ENCODE peak calls at places on chromosomes 5 and 9, in nine cellular contexts. D, U, A, Z, V, B, G, X and F are unnamed samples.

GRCh38 chr9:106481003-106481614 is 381.9 kb upstream of the ZNF462 start:
- DNase-seq in U (peak), Z (no peak), B (no peak), G (no peak), D (peak), X (no peak), V (no peak), A (no peak), F (peak)

GRCh38 chr5:159833846-159834245 is 82.4 kb upstream of the ADRA1B start:
- DNase-seq in U (no peak), B (no peak), A (no peak), V (no peak), X (no peak), Z (no peak), D (peak), G (no peak), F (no peak)

GRCh38 chr5:122392844-122393243 is 80.8 kb downstream of the SNCAIP start:
- DNase-seq in G (peak), U (no peak), X (peak), V (no peak), B (no peak), D (peak), A (no peak), Z (peak), F (no peak)

GRCh38 chr5:168285696-168286095 is 5.7 kb upstream of the WWC1 start:
- DNase-seq in A (no peak), X (no peak), B (no peak), U (no peak), D (no peak), V (no peak), G (no peak), Z (no peak), F (peak)

GRCh38 chr9:93682155-93682968 is 106.0 kb downstream of the PHF2 start:
- DNase-seq in B (peak), X (peak), G (no peak), D (peak), U (peak), V (peak), Z (peak), A (peak), F (peak)

GRCh38 chr5:59540366-59540765 is 353.2 kb downstream of the PDE4D start:
- DNase-seq in A (no peak), B (no peak), D (no peak), X (no peak), U (no peak), V (no peak), G (no peak), Z (no peak), F (no peak)

GRCh38 chr9:35142037-35142436 is 19.8 kb upstream of the UNC13B start:
- DNase-seq in D (no peak), V (no peak), U (no peak), G (no peak), A (no peak), X (no peak), Z (no peak), B (no peak), F (no peak)

GRCh38 chr5:51386916-51387853 is 3.9 kb downstream of the ISL1 start:
- DNase-seq in B (no peak), U (no peak), V (no peak), X (no peak), G (no peak), D (no peak), A (no peak), Z (no peak), F (peak)

GRCh38 chr9:103992938-103993595 is 101.0 kb upstream of the SMC2 start:
- DNase-seq in B (no peak), Z (no peak), D (no peak), A (no peak), V (no peak), U (no peak), X (no peak), G (no peak), F (peak)

GRCh38 chr5:81486711-81487110 is 92.8 kb upstream of the ACOT12 start:
- DNase-seq in G (no peak), A (no peak), B (no peak), X (no peak), V (no peak), D (no peak), U (no peak), Z (no peak), F (no peak)

GRCh38 chr9:84404095-84404686 is 63.6 kb upstream of the SLC28A3 start:
- DNase-seq in X (no peak), V (no peak), Z (no peak), B (no peak), U (no peak), D (peak), A (peak), G (no peak), F (peak)

GRCh38 chr5:45521067-45521466 is 175.1 kb downstream of the HCN1 start:
- DNase-seq in Z (peak), A (no peak), V (no peak), X (peak), U (no peak), B (no peak), G (no peak), D (peak), F (peak)

GRCh38 chr9:76585487-76586459 is 126.8 kb downstream of the GCNT1 start:
- DNase-seq in B (no peak), A (no peak), U (no peak), G (no peak), X (no peak), Z (no peak), D (no peak), V (no peak), F (no peak)

GRCh38 chr9:91334053-91334452 is 27.7 kb downstream of the AUH start:
- DNase-seq in U (peak), X (no peak), B (no peak), V (no peak), A (no peak), D (peak), Z (peak), G (no peak), F (peak)

GRCh38 chr5:13956441-13956840 is 12.0 kb upstream of the DNAH5 start:
- DNase-seq in B (no peak), D (no peak), V (no peak), A (no peak), U (no peak), X (no peak), Z (no peak), G (no peak), F (no peak)

GRCh38 chr9:4604678-4605095 is 57.4 kb upstream of the PLPP6 start:
- DNase-seq in G (no peak), V (no peak), Z (peak), B (peak), A (no peak), U (peak), D (peak), X (peak), F (peak)

GRCh38 chr9:69667306-69667705 is 4.9 kb downstream of the APBA1 start:
- DNase-seq in Z (no peak), B (no peak), D (no peak), A (no peak), U (peak), X (no peak), V (no peak), G (no peak), F (peak)
- H3K4me3 ChIP-seq in Z (no peak), B (no peak), D (no peak), A (no peak), U (no peak), X (no peak), V (no peak), G (no peak), F (no peak)

GRCh38 chr9:88388203-88388885 is at the start of gene SPIN1:
- DNase-seq in A (peak), X (peak), V (peak), U (peak), D (peak), B (peak), Z (peak), G (no peak), F (peak)
- TF ChIP-seq CTCF in A (peak), X (no peak), V (peak), U (peak), D (no peak), B (no peak), Z (no peak), G (peak), F (peak)

GRCh38 chr5:139262414-139263139 is 31.0 kb upstream of the MATR3 start:
- DNase-seq in B (peak), U (peak), A (peak), G (peak), D (peak), X (peak), Z (peak), V (peak), F (peak)

GRCh38 chr5:139268364-139269202 is 25.0 kb upstream of the MATR3 start:
- DNase-seq in X (peak), B (no peak), Z (no peak), G (no peak), A (no peak), D (no peak), U (no peak), V (peak), F (no peak)

GRCh38 chr5:139267481-139267880 is 26.1 kb upstream of the MATR3 start:
- DNase-seq in A (no peak), X (no peak), B (no peak), V (no peak), D (no peak), U (no peak), G (no peak), Z (no peak), F (no peak)

GRCh38 chr5:139263431-139263975 is 30.0 kb upstream of the MATR3 start:
- DNase-seq in X (no peak), A (no peak), V (no peak), Z (no peak), G (no peak), D (no peak), B (no peak), U (no peak), F (no peak)
- H3K4me3 ChIP-seq in X (no peak), A (no peak), V (no peak), Z (no peak), G (no peak), D (no peak), B (no peak), U (no peak), F (no peak)

GRCh38 chr9:6911901-6912650 is 154.3 kb downstream of the KDM4C start:
- DNase-seq in G (no peak), Z (no peak), D (no peak), V (no peak), U (peak), X (no peak), A (no peak), B (no peak), F (no peak)

GRCh38 chr9:6910497-6910896 is 152.7 kb downstream of the KDM4C start:
- DNase-seq in X (no peak), G (no peak), Z (no peak), U (no peak), B (no peak), V (no peak), D (no peak), A (no peak), F (no peak)

GRCh38 chr9:6909186-6909585 is 151.4 kb downstream of the KDM4C start:
- DNase-seq in G (no peak), Z (no peak), X (no peak), A (no peak), U (no peak), V (no peak), B (no peak), D (no peak), F (no peak)

GRCh38 chr9:6907772-6908381 is 150.1 kb downstream of the KDM4C start:
- DNase-seq in G (peak), U (peak), B (no peak), D (peak), V (no peak), Z (no peak), X (peak), A (no peak), F (peak)

DNA sequence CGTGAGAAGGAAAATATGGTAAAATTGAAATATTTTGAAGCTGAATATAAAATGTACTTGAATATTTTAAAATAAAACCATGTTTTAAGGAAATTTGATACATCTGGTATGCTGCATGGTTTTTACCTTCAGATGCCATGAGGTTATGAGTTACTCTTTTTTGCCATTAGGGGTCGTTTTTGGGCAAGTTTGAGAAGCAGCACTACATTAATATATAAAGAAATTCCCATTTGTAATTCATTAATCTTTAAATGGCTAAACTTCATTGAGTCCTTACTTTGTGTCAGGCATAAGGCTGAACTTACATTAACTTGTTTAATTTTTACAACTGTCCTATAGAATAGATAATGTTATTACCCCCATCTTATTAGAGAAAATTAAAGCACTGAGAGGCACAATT is 152.3 kb downstream of the KDM4C start:
- DNase-seq in X (peak), Z (no peak), B (no peak), U (no peak), A (no peak), G (no peak), D (peak), V (no peak), F (no peak)
- TF ChIP-seq CTCF in X (peak), Z (peak), B (no peak), U (peak), A (no peak), G (peak), D (peak), V (peak), F (peak)

DNA sequence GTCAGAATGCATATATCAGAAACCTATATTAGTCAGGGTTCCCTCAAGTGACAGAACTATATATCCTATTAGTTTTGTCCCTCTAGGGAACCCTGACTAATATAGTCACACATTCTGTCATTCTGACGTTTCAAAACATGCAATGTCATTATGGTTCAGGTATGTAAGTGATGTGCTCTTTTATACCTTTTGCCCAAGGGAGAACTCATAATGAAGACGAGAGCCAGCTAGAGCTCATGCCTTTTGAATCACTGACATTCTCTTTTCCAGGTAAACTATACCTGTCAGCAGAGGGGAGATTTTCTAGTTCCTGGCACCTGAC is 576.7 kb downstream of the LRRC70 start:
- DNase-seq in D (no peak), V (no peak), B (no peak), G (no peak), Z (no peak), X (no peak), U (no peak), A (no peak), F (peak)
- H3K4me3 ChIP-seq in D (no peak), V (no peak), B (no peak), G (no peak), Z (no peak), X (no peak), U (no peak), A (no peak), F (no peak)

GRCh38 chr9:133523096-133523495 is 1.7 kb downstream of the MYMK start:
- DNase-seq in B (no peak), G (no peak), A (no peak), U (no peak), Z (no peak), D (no peak), V (no peak), X (no peak), F (no peak)
- TF ChIP-seq CTCF in B (no peak), G (no peak), A (no peak), U (no peak), Z (no peak), D (no peak), V (no peak), X (no peak), F (no peak)

DNA sequence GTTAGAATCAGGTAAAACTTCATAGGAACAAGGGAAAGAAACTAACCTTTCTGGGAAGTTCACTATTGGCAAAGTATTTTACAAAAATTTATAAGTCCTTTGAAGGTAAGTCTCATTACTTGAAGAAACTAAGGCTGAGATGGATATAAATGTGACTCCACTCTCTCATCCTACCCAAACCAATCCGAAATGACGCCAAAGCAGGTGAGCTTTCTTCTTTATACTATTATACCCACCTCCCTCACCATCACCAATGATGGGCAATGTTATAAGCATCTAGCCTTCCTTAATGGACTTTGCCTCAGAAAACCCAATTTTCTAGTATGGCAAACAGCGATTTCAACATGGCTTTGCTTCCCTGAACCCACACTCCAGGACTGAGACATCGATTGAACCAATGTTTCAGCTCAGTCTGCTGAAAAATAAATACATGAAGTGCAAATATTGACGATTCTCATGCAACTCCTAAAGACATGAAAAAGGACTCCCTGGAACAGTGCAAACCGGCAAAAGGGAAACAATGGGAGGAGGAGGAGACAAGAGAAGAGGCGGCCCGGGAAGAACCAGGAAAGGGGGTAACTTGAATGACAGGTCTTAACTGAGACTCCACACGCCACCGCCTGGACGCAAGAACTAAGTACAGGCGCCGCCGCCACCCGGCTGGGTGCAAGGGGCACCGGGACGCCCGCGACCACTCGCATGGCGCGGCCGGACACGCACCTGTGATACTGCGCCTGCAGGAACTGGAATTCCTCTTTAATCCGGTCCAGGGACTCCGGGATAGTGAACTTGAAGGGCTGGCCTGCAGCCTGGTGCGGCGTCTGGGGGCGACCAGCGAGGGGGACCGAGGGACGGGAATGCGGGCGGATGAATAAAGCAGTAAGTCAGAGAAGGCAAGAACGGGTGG is 2.5 kb downstream of the TLE1 start:
- DNase-seq in V (peak), X (peak), D (peak), G (no peak), A (peak), B (peak), Z (peak), U (peak), F (peak)
- H3K4me3 ChIP-seq in V (peak), X (peak), D (peak), G (peak), A (peak), B (peak), Z (peak), U (peak), F (peak)

GRCh38 chr9:115226152-115226551 is 108.2 kb upstream of the TNC start:
- DNase-seq in X (no peak), B (no peak), Z (no peak), A (no peak), D (no peak), U (no peak), V (no peak), G (no peak), F (no peak)
- TF ChIP-seq CTCF in X (no peak), B (no peak), Z (no peak), A (no peak), D (no peak), U (no peak), V (no peak), G (no peak), F (no peak)

DNA sequence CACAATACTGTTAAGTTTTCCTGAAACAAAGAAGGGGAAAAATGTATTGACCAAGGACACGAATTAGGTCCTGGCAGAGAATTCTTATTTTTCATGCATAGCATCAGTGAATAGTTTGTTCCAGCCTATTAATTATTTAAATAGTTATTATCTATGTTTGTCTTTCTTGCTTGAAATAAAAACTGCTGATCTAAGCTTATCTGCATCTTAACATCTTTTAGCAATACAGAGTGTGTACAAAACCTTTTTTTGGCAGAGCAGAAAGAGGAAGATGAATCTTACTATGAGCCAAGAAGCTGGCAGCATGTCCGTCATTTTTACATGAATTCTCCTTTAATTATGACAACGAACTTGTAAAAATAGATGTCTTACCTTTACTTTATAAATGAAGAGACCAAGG is 23.3 kb upstream of the PLPPR1 start:
- DNase-seq in U (no peak), B (no peak), V (no peak), D (no peak), Z (no peak), G (no peak), X (no peak), A (no peak), F (no peak)
- H3K4me3 ChIP-seq in U (no peak), B (no peak), V (no peak), D (no peak), Z (no peak), G (no peak), X (no peak), A (no peak), F (no peak)